ENCODE peak calls at places on chromosomes 11 and 22, in seven cellular contexts. Z, B, X, D, M, Q and J are unnamed samples.

GRCh38 chr11:19241260-19242183 is 777 bp upstream of the E2F8 start:
- DNase-seq in Z (peak; percentile 91), X (peak; percentile 89), Q (no peak), B (no peak), D (no peak), M (no peak), J (peak; percentile 66)

GRCh38 chr22:24421428-24421931 is 5.9 kb upstream of the ADORA2A start:
- DNase-seq in B (peak; percentile 73), Z (no peak), D (no peak), M (no peak), X (peak; percentile 56), Q (peak; percentile 12), J (no peak)

GRCh38 chr11:3942160-3942955 is 86.9 kb downstream of the STIM1 start:
- DNase-seq in D (no peak), B (peak; percentile 84), Z (no peak), X (no peak), Q (no peak), M (no peak), J (no peak)

GRCh38 chr11:14907411-14908213 is 15.6 kb upstream of the CYP2R1 start:
- DNase-seq in M (no peak), Z (peak; percentile 96), D (peak; percentile 40), B (peak; percentile 71), X (peak; percentile 71), Q (no peak), J (peak; percentile 82)

GRCh38 chr11:17185938-17186337 is 21.8 kb downstream of the PIK3C2A start:
- DNase-seq in Q (no peak), Z (no peak), X (no peak), D (no peak), B (no peak), M (no peak), J (no peak)

GRCh38 chr11:64406221-64406946 is 47.4 kb downstream of the RPS6KA4 start:
- DNase-seq in Q (no peak), Z (no peak), B (no peak), M (no peak), X (peak; percentile 50), D (no peak), J (peak; percentile 78)

GRCh38 chr11:60251485-60252207 is 8.7 kb upstream of the MS4A4E start:
- DNase-seq in Z (no peak), M (peak; percentile 59), D (no peak), Q (peak; percentile 24), B (peak; percentile 23), X (peak; percentile 2), J (no peak)

GRCh38 chr11:67006029-67006884 is 16.7 kb upstream of the SYT12 start:
- DNase-seq in Q (peak; percentile 62), X (peak; percentile 61), D (no peak), M (no peak), B (peak; percentile 52), Z (no peak), J (no peak)

GRCh38 chr11:78646564-78647185 is 72.0 kb upstream of the NARS2 start:
- DNase-seq in D (peak; percentile 37), B (peak; percentile 59), M (no peak), Z (no peak), X (peak; percentile 54), Q (peak; percentile 49), J (no peak)

GRCh38 chr11:61952882-61953281 is 2.7 kb downstream of the BEST1 start:
- DNase-seq in X (no peak), Z (no peak), D (no peak), Q (no peak), M (no peak), B (no peak), J (no peak)

GRCh38 chr11:120810251-120810650 is 213.7 kb upstream of the TBCEL start:
- DNase-seq in Q (no peak), D (no peak), Z (no peak), M (no peak), X (no peak), B (no peak), J (no peak)

GRCh38 chr11:120811199-120811598 is 212.7 kb upstream of the TBCEL start:
- DNase-seq in Q (no peak), M (no peak), B (no peak), Z (no peak), D (no peak), X (no peak), J (no peak)

GRCh38 chr11:120808616-120809050 is 215.3 kb upstream of the TBCEL start:
- DNase-seq in D (no peak), Q (no peak), Z (no peak), M (no peak), X (no peak), B (peak; percentile 88), J (no peak)

GRCh38 chr11:120805960-120806555 is 217.8 kb upstream of the TBCEL start:
- DNase-seq in B (no peak), Z (no peak), M (no peak), X (no peak), D (no peak), Q (no peak), J (no peak)

DNA sequence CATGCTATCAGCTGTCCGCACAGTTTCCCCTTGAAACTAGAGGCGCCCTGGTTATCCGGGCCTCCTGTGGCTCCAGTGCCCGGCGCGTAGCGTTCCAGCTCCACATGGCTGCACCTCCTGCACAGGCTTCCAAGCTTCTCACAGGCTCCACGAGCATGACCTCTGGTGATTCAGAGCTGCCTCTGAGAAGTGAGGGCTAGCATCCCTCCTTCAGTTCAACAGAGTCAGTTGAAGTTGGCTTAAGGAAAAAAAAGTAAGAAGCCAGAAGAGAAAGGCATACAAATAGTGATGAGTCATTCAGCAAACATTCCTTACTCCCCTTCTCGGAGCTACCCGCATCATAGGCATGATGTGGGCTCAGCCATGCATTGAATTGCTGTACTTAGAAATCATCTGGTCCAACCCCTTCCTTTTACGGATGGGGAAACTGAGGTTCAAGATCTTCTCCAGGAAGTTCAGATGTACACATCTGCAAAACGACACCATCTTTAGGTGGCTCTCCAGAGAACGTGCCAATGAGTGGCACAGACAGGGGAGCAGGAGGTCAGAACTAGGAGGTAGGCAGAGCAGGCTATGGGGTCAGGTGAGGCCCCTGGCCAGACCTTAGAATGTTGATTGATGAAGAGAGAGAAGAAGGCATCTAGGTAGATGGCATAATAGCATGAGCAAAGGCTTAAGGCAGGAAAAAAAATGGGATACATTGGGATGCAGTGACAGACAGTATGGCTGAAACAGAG is 216.3 kb upstream of the TBCEL start:
- DNase-seq in B (peak; percentile 60), X (no peak), Z (no peak), M (no peak), D (no peak), Q (no peak), J (no peak)
- TF ChIP-seq POLR2AphosphoS5 in B (no peak), X (no peak), Z (no peak), M (no peak), D (no peak), Q (no peak), J (no peak)

GRCh38 chr11:129639300-129639699 is 176.3 kb upstream of the TMEM45B start:
- DNase-seq in Z (no peak), M (no peak), Q (peak; percentile 96), X (no peak), B (peak; percentile 3), D (no peak), J (no peak)
- H3K27ac ChIP-seq in Z (no peak overlapping the region), M (no peak overlapping the region), Q (peak overlapping the region; percentile 10), X (peak overlapping the region; percentile 89), B (no peak overlapping the region), D (no peak overlapping the region), J (no peak overlapping the region)

GRCh38 chr11:58596621-58597020 is 17.8 kb downstream of the ZFP91 start:
- DNase-seq in Q (no peak), M (no peak), B (no peak), Z (no peak), D (no peak), X (no peak), J (no peak)

GRCh38 chr11:58592760-58593472 is 14.1 kb downstream of the ZFP91 start:
- DNase-seq in Z (no peak), D (no peak), Q (no peak), B (no peak), M (no peak), X (no peak), J (no peak)

GRCh38 chr11:58591659-58592058 is 12.8 kb downstream of the ZFP91 start:
- DNase-seq in Q (no peak), Z (no peak), X (no peak), B (no peak), D (no peak), M (no peak), J (no peak)

GRCh38 chr11:58597749-58598148 is 18.9 kb downstream of the ZFP91 start:
- DNase-seq in M (no peak), Q (no peak), X (no peak), D (no peak), B (no peak), Z (no peak), J (no peak)

DNA sequence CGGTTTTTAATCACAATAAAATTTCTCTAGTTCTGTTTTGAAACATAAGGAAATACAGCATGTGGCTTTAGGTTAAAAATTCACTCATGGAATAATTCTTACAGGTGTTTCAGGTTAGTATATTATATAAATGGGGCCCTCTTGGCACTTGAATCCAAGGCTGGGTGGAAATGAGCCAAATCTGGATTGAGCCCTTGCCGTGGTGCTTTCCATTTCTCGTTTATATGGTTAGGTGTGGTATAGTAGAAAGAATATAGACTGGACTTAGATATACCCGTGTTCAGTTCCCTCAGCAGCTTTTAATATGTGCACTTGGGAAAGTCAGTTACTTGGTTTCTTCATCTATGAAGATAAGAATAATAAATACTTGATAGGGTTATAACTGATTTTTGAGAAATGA is 16.0 kb downstream of the ZFP91 start:
- DNase-seq in M (no peak), X (no peak), Q (no peak), B (no peak), Z (no peak), D (no peak), J (no peak)
- H3K36me3 ChIP-seq in M (peaks cover 3% of the 10 kb centered on the region), X (peaks cover 10% of the 10 kb centered on the region), Q (peaks cover 2% of the 10 kb centered on the region), B (peaks cover 2% of the 10 kb centered on the region), Z (peaks cover 32% of the 10 kb centered on the region), D (no peaks in the 10 kb centered on the region), J (no peaks in the 10 kb centered on the region)

GRCh38 chr11:126164781-126165180 is 46.7 kb downstream of the RPUSD4 start:
- DNase-seq in B (no peak), Z (peak; percentile 10), X (no peak), Q (no peak), D (no peak), M (no peak), J (no peak)

GRCh38 chr11:126162286-126163030 is 49.0 kb downstream of the RPUSD4 start:
- DNase-seq in Q (no peak), Z (peak; percentile 54), D (no peak), M (no peak), B (no peak), X (no peak), J (no peak)

GRCh38 chr11:126161146-126161458 is 50.3 kb downstream of the RPUSD4 start:
- DNase-seq in Z (peak; percentile 54), X (peak; percentile 52), B (no peak), M (no peak), D (no peak), Q (no peak), J (no peak)

GRCh38 chr11:126163779-126164178 is 47.7 kb downstream of the RPUSD4 start:
- DNase-seq in Q (no peak), X (no peak), D (no peak), M (no peak), B (no peak), Z (peak; percentile 20), J (no peak)

DNA sequence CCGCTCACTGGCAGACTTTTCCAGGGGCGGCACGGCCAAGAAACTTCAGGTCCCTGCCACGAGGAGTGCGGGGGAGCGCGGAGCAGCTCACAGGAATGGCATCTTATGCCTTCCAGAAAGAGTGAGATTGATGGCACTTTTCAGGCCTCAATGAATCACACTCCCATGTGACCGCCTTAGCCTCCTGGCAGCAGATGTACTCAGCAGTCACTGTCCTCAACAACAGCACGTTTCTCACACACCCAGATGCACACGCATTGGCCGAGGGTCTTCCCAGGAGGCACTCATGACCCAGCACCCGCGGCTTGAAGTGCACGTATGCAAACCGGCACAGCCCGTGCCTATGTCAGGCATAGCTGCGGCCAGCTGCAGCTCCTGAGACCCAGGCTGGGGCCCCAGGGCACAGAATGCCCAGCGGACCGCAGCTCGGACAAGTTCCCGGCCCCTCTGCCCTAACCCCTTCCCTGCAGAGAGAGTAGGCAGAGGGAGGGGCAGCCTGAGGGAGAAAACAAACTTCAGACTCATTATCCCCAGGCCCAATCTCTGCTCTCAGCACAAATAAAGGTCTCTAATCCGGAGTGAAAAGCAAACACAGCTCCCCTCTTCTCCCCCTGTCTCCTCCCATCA is 48.3 kb downstream of the RPUSD4 start:
- DNase-seq in Q (no peak), B (peak; percentile 68), D (no peak), X (no peak), M (no peak), Z (peak; percentile 67), J (peak; percentile 87)
- TF ChIP-seq POLR2AphosphoS5 in Q (no peak), B (no peak), D (no peak), X (peak; percentile 24), M (no peak), Z (no peak), J (peak; percentile 71)